ENCODE peak calls at places on chromosomes 3 and 15, in ten cellular contexts. I, S, C, M, N, R, X, Q, H and W are unnamed samples.

GRCh38 chr3:76991165-76991564 is 48.7 kb upstream of the ROBO2 start:
- DNase-seq in I (no peak), S (no peak), C (no peak), M (no peak), N (no peak), R (no peak), X (no peak), Q (no peak), H (no peak), W (no peak)

GRCh38 chr3:46883252-46884185 is 6.0 kb downstream of the PTH1R start:
- DNase-seq in I (no peak), S (no peak), C (no peak), M (no peak), N (no peak), R (peak; percentile 66), X (no peak), Q (peak; percentile 27), H (no peak), W (no peak)

GRCh38 chr3:132522353-132522752 is 74.7 kb upstream of the ACKR4 start:
- DNase-seq in I (no peak), S (no peak), C (no peak), M (no peak), N (no peak), R (no peak), X (no peak), Q (no peak), H (no peak), W (no peak)

GRCh38 chr15:84552896-84553295 is 47.9 kb upstream of the ZSCAN2 start:
- DNase-seq in I (no peak), S (no peak), C (no peak), M (no peak), N (no peak), R (no peak), X (no peak), Q (no peak), H (no peak), W (no peak)

GRCh38 chr3:149489060-149489690 is 14.7 kb downstream of the TM4SF4 start:
- DNase-seq in I (no peak), S (peak; percentile 35), C (no peak), M (peak; percentile 32), N (no peak), R (peak; percentile 80), X (no peak), Q (no peak), H (no peak), W (no peak)

GRCh38 chr3:37944243-37944955 is 46.2 kb upstream of the VILL start:
- DNase-seq in I (no peak), S (no peak), C (no peak), M (no peak), N (no peak), R (no peak), X (no peak), Q (no peak), H (no peak), W (no peak)

GRCh38 chr3:62065985-62066693 is 307.2 kb downstream of the FEZF2 start:
- DNase-seq in I (no peak), S (no peak), C (no peak), M (no peak), N (no peak), R (no peak), X (no peak), Q (no peak), H (no peak), W (no peak)

GRCh38 chr3:9730747-9731205 is 759 bp upstream of the BRPF1 start:
- DNase-seq in I (no peak), S (peak; percentile 62), C (no peak), M (peak; percentile 78), N (no peak), R (peak; percentile 96), X (no peak), Q (no peak), H (no peak), W (peak; percentile 55)

GRCh38 chr15:75583689-75584088 is 4.6 kb upstream of the PTPN9 start:
- DNase-seq in I (no peak), S (no peak), C (no peak), M (no peak), N (no peak), R (no peak), X (no peak), Q (no peak), H (no peak), W (no peak)

GRCh38 chr15:31228980-31229826 is 97.4 kb upstream of the KLF13 start:
- DNase-seq in I (no peak), S (no peak), C (no peak), M (no peak), N (no peak), R (peak; percentile 29), X (no peak), Q (no peak), H (no peak), W (no peak)

GRCh38 chr3:139113766-139114165 is 69.1 kb upstream of the PRR23C start:
- DNase-seq in I (no peak), S (no peak), C (no peak), M (no peak), N (no peak), R (no peak), X (no peak), Q (peak; percentile 25), H (no peak), W (no peak)

GRCh38 chr3:123066896-123067688 is at the start of gene PDIA5:
- DNase-seq in I (no peak), S (peak; percentile 89), C (peak; percentile 72), M (peak; percentile 98), N (peak; percentile 61), R (peak; percentile 96), X (peak; percentile 66), Q (peak; percentile 63), H (peak; percentile 74), W (peak; percentile 81)

GRCh38 chr3:66031102-66031698 is 7.5 kb downstream of the MAGI1 start:
- DNase-seq in I (no peak), S (no peak), C (no peak), M (no peak), N (no peak), R (no peak), X (no peak), Q (no peak), H (no peak), W (no peak)

GRCh38 chr3:70805044-70805732 is 492.8 kb upstream of the MDFIC2 start:
- DNase-seq in I (no peak), S (no peak), C (no peak), M (no peak), N (no peak), R (no peak), X (no peak), Q (no peak), H (no peak), W (no peak)

GRCh38 chr15:88603885-88604284 is 17.3 kb upstream of the AEN start:
- DNase-seq in I (no peak), S (no peak), C (no peak), M (no peak), N (no peak), R (peak; percentile 47), X (no peak), Q (no peak), H (no peak), W (no peak)

GRCh38 chr3:172145287-172145686 is 105.9 kb downstream of the FNDC3B start:
- DNase-seq in I (no peak), S (no peak), C (no peak), M (no peak), N (no peak), R (no peak), X (no peak), Q (peak; percentile 26), H (no peak), W (no peak)

GRCh38 chr15:53862371-53862770 is 102.9 kb upstream of the WDR72 start:
- DNase-seq in I (no peak), S (no peak), C (no peak), M (no peak), N (no peak), R (no peak), X (no peak), Q (no peak), H (no peak), W (no peak)

GRCh38 chr3:48621461-48621869 is at the start of gene TMEM89:
- DNase-seq in I (no peak), S (no peak), C (no peak), M (no peak), N (no peak), R (no peak), X (no peak), Q (no peak), H (no peak), W (no peak)

GRCh38 chr3:46900007-46900292 is 22.4 kb downstream of the PTH1R start:
- DNase-seq in I (no peak), S (no peak), C (no peak), M (peak; percentile 79), N (no peak), R (no peak), X (no peak), Q (no peak), H (no peak), W (no peak)

GRCh38 chr15:89406756-89407650 is 72.4 kb upstream of the POLG start:
- DNase-seq in I (no peak), S (no peak), C (no peak), M (no peak), N (no peak), R (peak; percentile 85), X (no peak), Q (no peak), H (no peak), W (no peak)

GRCh38 chr15:58463815-58464697 is 32.3 kb downstream of the LIPC start:
- DNase-seq in I (no peak), S (no peak), C (no peak), M (no peak), N (no peak), R (no peak), X (no peak), Q (no peak), H (peak; percentile 71), W (no peak)

GRCh38 chr3:185175370-185175987 is 22.6 kb upstream of the C3orf70 start:
- DNase-seq in I (no peak), S (peak; percentile 59), C (no peak), M (no peak), N (no peak), R (peak; percentile 67), X (no peak), Q (peak; percentile 75), H (no peak), W (peak; percentile 80)